ENCODE peak calls at places on chromosomes 1 and 21, in four cellular contexts. J is right atrium auricular region, K is sigmoid colon, N is K562. X is an unnamed sample.

GRCh38 chr21:15514073-15514946 is 215.5 kb upstream of the USP25 start:
- DNase-seq in J (no peak), K (no peak), N (no peak), X (no peak)

GRCh38 chr1:10631121-10631810 is 156.5 kb downstream of the PEX14 start:
- DNase-seq in J (no peak), K (peak; percentile 61), N (no peak), X (no peak)

GRCh38 chr1:77434972-77435371 is 153.2 kb downstream of the AK5 start:
- DNase-seq in J (no peak), K (no peak), N (no peak), X (no peak)

GRCh38 chr1:225746361-225747179 is 31.1 kb upstream of the SRP9 start:
- DNase-seq in J (peak; percentile 84), K (peak; percentile 85), N (no peak), X (peak; percentile 79)

GRCh38 chr1:236391008-236391407 is 3.1 kb upstream of the EDARADD start:
- DNase-seq in J (no peak), K (no peak), N (no peak), X (no peak)

GRCh38 chr1:219805191-219805590 is 123.2 kb downstream of the SLC30A10 start:
- DNase-seq in J (no peak), K (no peak), N (no peak), X (no peak)

GRCh38 chr1:224783006-224783651 is 146.3 kb upstream of the DNAH14 start:
- DNase-seq in J (no peak), K (no peak), N (no peak), X (no peak)

GRCh38 chr21:16573581-16573980 is 843.8 kb downstream of the USP25 start:
- DNase-seq in J (no peak), K (no peak), N (no peak), X (no peak)

GRCh38 chr1:86419277-86419903 is 4.6 kb upstream of the CLCA2 start:
- DNase-seq in J (no peak), K (no peak), N (peak; percentile 25), X (no peak)

GRCh38 chr1:50488403-50488802 is 65.2 kb upstream of the DMRTA2 start:
- DNase-seq in J (no peak), K (no peak), N (no peak), X (no peak)

GRCh38 chr1:84855168-84855567 is 37.8 kb downstream of the LPAR3 start:
- DNase-seq in J (no peak), K (no peak), N (no peak), X (no peak)

GRCh38 chr21:42609806-42610205 is 43.6 kb upstream of the PDE9A start:
- DNase-seq in J (no peak), K (no peak), N (peak; percentile 70), X (no peak)

GRCh38 chr21:39562791-39563770 is 49.7 kb upstream of the B3GALT5 start:
- DNase-seq in J (no peak), K (no peak), N (no peak), X (no peak)

GRCh38 chr21:45817345-45817744 is 164.2 kb upstream of the COL6A1 start:
- DNase-seq in J (peak; percentile 28), K (no peak), N (no peak), X (no peak)
- H3K27ac ChIP-seq in J (no peak overlapping the region), K (no peak overlapping the region), N (no peak overlapping the region), X (peak overlapping the region; percentile 84)

DNA sequence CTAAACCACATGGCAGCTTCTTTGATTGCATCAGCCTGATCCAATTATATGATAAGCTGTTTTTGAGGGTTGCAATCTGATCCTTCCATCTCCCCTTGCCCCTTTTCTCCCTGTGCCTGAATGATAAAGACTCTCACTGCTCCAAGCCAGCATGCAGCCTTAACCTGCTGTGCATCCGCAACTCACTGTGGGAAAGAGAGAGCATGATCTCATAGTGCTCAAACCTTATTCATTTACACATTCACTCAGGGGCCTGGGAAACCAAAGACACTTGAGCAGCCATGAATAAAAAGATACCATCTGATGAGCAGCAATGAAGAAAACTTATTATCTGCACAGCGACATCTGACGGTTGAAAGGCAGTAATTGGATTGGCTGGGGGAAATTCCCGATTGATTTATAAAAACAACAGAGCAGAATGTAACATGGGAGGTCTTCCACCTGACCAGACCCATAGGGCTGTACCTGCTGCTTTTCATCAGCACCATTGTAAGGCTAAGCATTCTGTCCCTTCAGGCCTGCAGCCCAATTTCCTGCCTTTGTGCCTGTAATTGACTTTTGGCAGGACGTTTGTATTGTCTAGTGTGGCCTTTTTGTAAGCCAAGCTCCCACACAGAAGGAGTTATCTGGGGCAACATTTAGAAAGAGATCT is 62.5 kb downstream of the KIAA0040 start:
- DNase-seq in J (peak; percentile 48), K (no peak), N (peak; percentile 22), X (no peak)
- H3K4me3 ChIP-seq in J (no peak overlapping the region), K (no peak overlapping the region), N (no peak overlapping the region), X (no peak overlapping the region)

DNA sequence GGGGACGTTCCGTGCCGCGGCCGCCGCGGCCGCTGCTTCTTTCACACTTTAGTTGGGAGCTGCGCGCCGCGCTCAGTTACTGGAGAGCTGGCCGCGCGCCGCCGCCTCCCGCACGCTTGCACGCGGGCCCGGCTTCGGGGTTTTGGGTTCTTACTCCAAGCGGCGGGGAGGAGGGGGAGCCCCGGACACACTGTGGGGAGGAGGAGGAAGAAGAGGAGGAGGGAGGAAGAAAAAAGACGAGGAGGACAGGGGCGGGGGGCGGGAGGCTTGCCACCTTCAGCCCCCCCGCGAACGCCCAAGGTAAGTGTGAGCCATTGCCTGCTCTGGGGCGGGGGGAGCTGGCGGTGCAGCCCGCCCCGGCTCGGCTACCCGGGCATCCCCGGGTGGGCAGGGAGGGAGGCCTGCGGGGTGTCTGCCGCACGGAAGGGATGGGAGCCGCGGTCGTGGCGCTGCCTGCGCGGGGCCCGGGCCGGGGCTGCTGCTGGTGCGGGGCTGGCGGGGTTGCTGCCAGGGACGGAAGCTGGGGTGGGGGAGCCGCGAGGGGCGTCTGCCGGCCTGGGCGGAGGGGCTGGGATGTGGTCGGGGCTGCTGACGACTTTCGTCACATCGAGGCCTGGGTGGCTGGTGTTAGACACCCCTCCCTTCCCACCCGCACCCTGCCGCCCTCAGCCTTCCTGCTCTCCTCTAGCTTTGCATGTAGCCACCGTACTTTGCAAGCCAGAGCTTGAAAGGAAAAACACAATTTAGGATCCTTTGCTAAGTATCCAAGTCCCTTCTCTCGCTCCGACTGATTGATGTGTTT is 441 bp downstream of the C1orf21 start:
- DNase-seq in J (no peak), K (peak; percentile 76), N (peak; percentile 29), X (peak; percentile 50)
- H3K27ac ChIP-seq in J (peak overlapping the region; percentile 94), K (peak overlapping the region; percentile 93), N (no peak overlapping the region), X (peak overlapping the region; percentile 28)

GRCh38 chr1:31371560-31371959 is 1.3 kb downstream of the FABP3 start:
- DNase-seq in J (no peak), K (no peak), N (no peak), X (no peak)

GRCh38 chr1:31373897-31374486 is 1.1 kb upstream of the FABP3 start:
- DNase-seq in J (no peak), K (peak; percentile 27), N (no peak), X (no peak)

GRCh38 chr1:31371121-31371520 is 1.8 kb downstream of the FABP3 start:
- DNase-seq in J (no peak), K (no peak), N (no peak), X (no peak)

GRCh38 chr1:31372961-31373896 is at the start of gene FABP3:
- DNase-seq in J (peak; percentile 91), K (peak; percentile 90), N (peak; percentile 85), X (peak; percentile 75)

DNA sequence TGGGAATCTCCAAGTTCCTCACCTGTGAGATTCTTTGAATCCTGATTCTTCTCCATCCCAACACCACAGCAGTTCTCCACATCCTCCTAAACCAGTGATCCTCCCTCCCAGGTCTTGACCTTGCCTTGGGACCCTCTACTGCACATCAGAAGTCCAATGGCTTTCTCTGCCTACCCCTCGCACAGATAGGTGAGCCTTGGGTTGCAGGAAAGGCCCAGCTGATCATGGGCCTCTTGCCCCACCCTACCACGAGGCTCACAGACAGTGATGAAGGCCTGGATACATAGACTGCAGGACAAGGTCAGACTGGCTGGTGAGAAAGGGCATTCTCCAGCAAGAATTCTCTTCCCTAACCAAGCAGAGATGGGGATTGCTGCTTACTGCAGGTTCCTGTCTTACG is 825 bp downstream of the FABP3 start:
- DNase-seq in J (no peak), K (no peak), N (no peak), X (no peak)
- H3K4me3 ChIP-seq in J (peak overlapping the region; percentile 59), K (no peak overlapping the region), N (no peak overlapping the region), X (no peak overlapping the region)

GRCh38 chr1:154352245-154352580 is 26.9 kb downstream of the ATP8B2 start:
- DNase-seq in J (no peak), K (no peak), N (no peak), X (no peak)

GRCh38 chr1:154353460-154353904 is 28.2 kb downstream of the ATP8B2 start:
- DNase-seq in J (peak; percentile 66), K (no peak), N (peak; percentile 76), X (no peak)

GRCh38 chr1:154351363-154352068 is 26.2 kb downstream of the ATP8B2 start:
- DNase-seq in J (no peak), K (no peak), N (no peak), X (no peak)

GRCh38 chr1:154352581-154353459 is 27.5 kb downstream of the ATP8B2 start:
- DNase-seq in J (peak; percentile 66), K (no peak), N (peak; percentile 62), X (peak; percentile 32)

GRCh38 chr1:154353966-154354365 is 28.6 kb downstream of the ATP8B2 start:
- DNase-seq in J (no peak), K (no peak), N (no peak), X (no peak)
- H3K27ac ChIP-seq in J (no peak overlapping the region), K (no peak overlapping the region), N (no peak overlapping the region), X (no peak overlapping the region)

GRCh38 chr1:182956708-182957365 is 3.9 kb upstream of the SHCBP1L start:
- DNase-seq in J (no peak), K (no peak), N (no peak), X (no peak)

GRCh38 chr1:182957902-182958395 is 5.0 kb upstream of the SHCBP1L start:
- DNase-seq in J (no peak), K (no peak), N (no peak), X (no peak)

GRCh38 chr1:182955596-182956588 is 2.9 kb upstream of the SHCBP1L start:
- DNase-seq in J (peak; percentile 65), K (no peak), N (no peak), X (peak; percentile 71)

DNA sequence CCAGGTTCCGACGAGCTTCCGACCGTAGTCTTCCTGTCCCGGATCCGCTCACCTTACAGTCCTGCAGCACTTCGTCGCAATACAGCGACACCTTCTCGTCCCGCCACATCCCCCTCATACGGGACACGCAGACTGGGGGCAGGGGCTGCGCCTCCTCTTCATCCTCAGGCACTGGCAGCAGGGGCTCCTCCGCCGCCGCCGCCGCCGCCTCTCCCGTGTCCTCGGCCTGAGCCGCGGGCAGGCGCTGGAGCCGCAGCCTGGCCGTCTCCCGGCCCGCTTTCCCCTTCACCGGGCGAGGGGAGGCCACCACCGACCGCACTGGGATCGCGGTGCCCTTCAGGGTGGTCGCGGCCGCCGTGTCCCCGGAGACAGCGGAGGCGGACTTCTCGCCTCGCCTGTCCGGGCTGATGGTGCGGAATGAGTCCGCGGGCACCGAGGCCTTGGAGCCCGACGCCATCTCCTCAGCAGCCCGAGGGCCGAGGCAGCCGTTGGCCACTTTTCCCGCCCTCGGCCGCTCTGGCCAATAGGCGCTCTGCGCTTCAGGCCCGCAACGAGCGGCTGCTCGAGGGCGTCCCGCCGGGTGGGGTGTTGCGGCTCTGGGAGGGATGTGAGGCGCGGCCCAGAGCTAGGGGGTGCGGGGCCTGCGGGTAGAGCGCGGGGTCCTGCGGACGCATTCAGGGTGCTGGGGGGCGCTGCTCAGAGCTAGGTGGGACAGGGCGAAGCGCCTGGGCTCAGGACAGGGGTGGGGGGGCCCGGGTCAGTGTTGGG is at the start of gene SHCBP1L:
- DNase-seq in J (no peak), K (no peak), N (no peak), X (no peak)
- H3K4me3 ChIP-seq in J (peak within 1 kb of the TSS; percentile 39), K (peak within 1 kb of the TSS; percentile 26), N (no peak within 1 kb of the TSS), X (no peak within 1 kb of the TSS)

X was measured in SJSA1.